ENCODE peak calls at places on chromosome X, in five cellular contexts. X, S, C, R and L are unnamed samples.

GRCh38 chrX:10598540-10598939 is 21.8 kb downstream of the MID1 start:
- DNase-seq in X (no peak), R (no peak), S (no peak), C (no peak), L (no peak)

GRCh38 chrX:29257516-29257915 is 670.3 kb downstream of the IL1RAPL1 start:
- DNase-seq in C (no peak), R (no peak), S (no peak), X (no peak), L (no peak)

GRCh38 chrX:75230296-75230695 is 43.6 kb upstream of the UPRT start:
- DNase-seq in X (no peak), C (no peak), R (no peak), S (no peak), L (no peak)

GRCh38 chrX:40154853-40155616 is 57.3 kb upstream of the BCOR start:
- DNase-seq in X (peak; percentile 31), C (no peak), S (peak; percentile 44), R (peak; percentile 93), L (no peak)

GRCh38 chrX:95675794-95676193 is 1008.8 kb upstream of the DIAPH2 start:
- DNase-seq in S (no peak), X (no peak), C (no peak), R (no peak), L (no peak)

GRCh38 chrX:129925305-129926092 is 19.5 kb downstream of the UTP14A start:
- DNase-seq in R (peak; percentile 75), C (peak; percentile 52), X (peak; percentile 69), S (peak; percentile 45), L (peak; percentile 63)

GRCh38 chrX:18426004-18426320 is 554 bp downstream of the CDKL5 start:
- DNase-seq in R (no peak), S (no peak), C (no peak), X (no peak), L (no peak)

GRCh38 chrX:84064164-84064563 is 123.8 kb downstream of the RPS6KA6 start:
- DNase-seq in X (peak; percentile 16), C (no peak), S (no peak), R (no peak), L (no peak)

GRCh38 chrX:57930051-57930450 is 19.8 kb upstream of the ZXDA start:
- DNase-seq in X (peak; percentile 18), R (no peak), C (no peak), S (no peak), L (peak; percentile 37)

GRCh38 chrX:69603566-69604194 is 12.2 kb upstream of the EDA start:
- DNase-seq in R (peak; percentile 7), S (no peak), C (no peak), X (no peak), L (no peak)

GRCh38 chrX:134718329-134719317 is 60.4 kb upstream of the PLAC1 start:
- DNase-seq in C (peak; percentile 81), R (peak; percentile 44), S (peak; percentile 80), X (peak; percentile 96), L (peak; percentile 85)

GRCh38 chrX:3175659-3176438 is 134.6 kb downstream of the ARSF start:
- DNase-seq in X (no peak), R (peak; percentile 1), C (no peak), S (no peak), L (no peak)

GRCh38 chrX:45718676-45719075 is 518.0 kb upstream of the DIPK2B start:
- DNase-seq in S (no peak), R (no peak), X (no peak), C (no peak), L (no peak)

DNA sequence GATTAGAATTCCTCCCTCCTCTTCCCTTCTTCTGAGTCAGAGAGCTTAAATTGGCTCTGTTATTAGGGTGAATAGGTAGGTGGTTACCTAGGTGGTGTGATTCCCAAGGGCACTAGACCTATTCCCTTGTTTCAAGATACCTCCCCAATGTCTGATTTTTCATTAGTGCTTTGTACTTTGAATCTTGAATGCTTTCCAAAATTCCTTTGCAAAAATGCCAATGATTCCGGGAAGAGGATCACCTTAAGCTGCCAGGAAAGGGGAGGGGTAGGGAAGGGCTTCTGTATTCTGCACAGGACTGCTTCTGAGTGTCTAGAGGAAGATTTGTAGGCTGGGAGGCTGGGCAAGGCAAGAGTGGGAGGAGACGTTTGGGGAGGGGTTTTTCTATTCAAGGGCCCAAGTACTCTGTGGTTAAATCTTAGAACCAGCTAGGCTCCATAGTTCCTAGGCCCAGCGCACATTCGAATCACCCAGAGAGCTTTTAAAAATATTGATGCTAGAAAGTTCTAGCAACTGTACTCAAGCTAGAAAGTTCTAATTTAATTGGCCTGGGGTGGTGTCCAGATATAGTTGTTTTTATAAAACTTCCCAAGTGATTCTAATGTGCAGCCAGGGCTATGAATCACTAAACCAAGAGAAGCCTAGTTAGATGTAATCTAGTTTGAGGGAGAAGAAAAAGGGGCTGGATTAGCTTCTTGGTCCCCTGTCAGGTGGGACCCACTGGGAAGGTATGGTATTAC is 24.2 kb upstream of the MSN start:
- DNase-seq in C (no peak), S (no peak), R (no peak), X (peak; percentile 68), L (peak; percentile 62)
- H3K27ac ChIP-seq in C (no peak overlapping the region), S (peak overlapping the region; percentile 87), R (no peak overlapping the region), X (peak overlapping the region; percentile 36), L (peak overlapping the region; percentile 68)

GRCh38 chrX:30637874-30638793 is 15.1 kb upstream of the GK start:
- DNase-seq in S (no peak), C (no peak), R (no peak), X (no peak), L (no peak)
- H3K27ac ChIP-seq in S (no peak overlapping the region), C (no peak overlapping the region), R (no peak overlapping the region), X (no peak overlapping the region), L (no peak overlapping the region)

GRCh38 chrX:153948847-153949819 is 4.7 kb upstream of the RENBP start:
- DNase-seq in X (no peak), R (peak; percentile 46), C (no peak), S (no peak), L (no peak)
- H3K27ac ChIP-seq in X (no peak overlapping the region), R (no peak overlapping the region), C (no peak overlapping the region), S (no peak overlapping the region), L (no peak overlapping the region)

DNA sequence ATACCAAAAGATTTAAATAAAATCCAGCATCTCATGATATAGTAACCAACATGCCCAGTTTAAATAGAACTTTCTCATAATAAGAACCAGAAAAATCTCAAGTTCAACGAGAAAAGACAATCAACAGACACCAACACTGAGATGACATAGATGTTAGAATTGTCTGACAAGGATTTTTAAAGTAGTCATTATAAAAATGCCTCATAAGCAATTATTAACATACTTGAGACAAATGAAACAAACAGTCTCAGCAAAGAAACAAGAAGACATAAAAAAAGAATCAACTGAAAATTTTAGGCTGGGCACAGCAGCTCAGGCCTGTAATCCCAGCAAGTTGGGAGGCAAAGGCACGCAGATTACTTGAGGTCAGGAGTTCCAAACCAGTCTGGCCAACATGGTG is 118.1 kb downstream of the FGF16 start:
- DNase-seq in C (no peak), R (no peak), S (no peak), X (no peak), L (no peak)
- H3K27ac ChIP-seq in C (no peak overlapping the region), R (no peak overlapping the region), S (no peak overlapping the region), X (no peak overlapping the region), L (no peak overlapping the region)

GRCh38 chrX:13369541-13370140 is 49.8 kb upstream of the ATXN3L start:
- DNase-seq in C (no peak), R (no peak), S (no peak), X (no peak), L (no peak)

GRCh38 chrX:13371191-13371590 is 51.3 kb upstream of the ATXN3L start:
- DNase-seq in R (no peak), X (no peak), S (no peak), C (no peak), L (no peak)

GRCh38 chrX:13364230-13364629 is 44.4 kb upstream of the ATXN3L start:
- DNase-seq in X (no peak), C (no peak), R (no peak), S (no peak), L (no peak)

GRCh38 chrX:13366698-13367097 is 46.8 kb upstream of the ATXN3L start:
- DNase-seq in S (no peak), C (no peak), R (no peak), X (no peak), L (no peak)

GRCh38 chrX:13367950-13368349 is 48.1 kb upstream of the ATXN3L start:
- DNase-seq in S (no peak), X (no peak), C (no peak), R (no peak), L (no peak)
- H3K27ac ChIP-seq in S (no peak overlapping the region), X (no peak overlapping the region), C (no peak overlapping the region), R (no peak overlapping the region), L (no peak overlapping the region)